ENCODE peak calls at places on chromosomes 4 and X, in nine cellular contexts. C is mesendoderm; U is heart left ventricle; T is suprapubic skin; J is HCT116; F is stomach; N is effector memory CD4-positive, alpha-beta T cell; P is heart right ventricle; R is lung. W is an unnamed sample. For H3K36me3, the result is how much of the 10 kb centered on the place peaks cover.

GRCh38 chr4:67332627-67333026 is 212.7 kb downstream of the CENPC start:
- DNase-seq in N (no peak), T (no peak), P (no peak), J (no peak), R (no peak), F (no peak), U (no peak), C (peak), W (no peak)

GRCh38 chr4:174138616-174139015 is 144.9 kb downstream of the FBXO8 start:
- DNase-seq in J (no peak), N (no peak), F (no peak), C (no peak), T (no peak), U (no peak), R (no peak), P (no peak), W (no peak)

GRCh38 chrX:139126493-139126892 is 404.0 kb upstream of the F9 start:
- DNase-seq in R (peak), F (peak), U (no peak), C (peak), T (no peak), N (no peak), P (no peak), J (no peak), W (no peak)

GRCh38 chr4:108592674-108592986 is 27.7 kb upstream of the RPL34 start:
- DNase-seq in U (no peak), N (no peak), J (no peak), T (no peak), C (peak), R (no peak), P (no peak), F (no peak), W (no peak)

GRCh38 chr4:111630705-111631104 is 514.5 kb upstream of the FAM241A start:
- DNase-seq in F (no peak), J (peak), U (no peak), T (no peak), P (no peak), C (peak), R (no peak), N (no peak), W (no peak)

GRCh38 chr4:151231915-151232595 is 44.9 kb upstream of the PRSS48 start:
- DNase-seq in F (no peak), T (no peak), U (no peak), R (no peak), J (no peak), P (no peak), N (no peak), C (no peak), W (no peak)

GRCh38 chr4:164807611-164808010 is 53.7 kb downstream of the SMIM31 start:
- DNase-seq in F (peak), U (no peak), J (no peak), N (no peak), C (peak), T (no peak), R (peak), P (no peak), W (no peak)

GRCh38 chr4:173703076-173703475 is 173.0 kb upstream of the HAND2 start:
- DNase-seq in R (no peak), T (no peak), C (no peak), N (no peak), U (no peak), J (no peak), P (no peak), F (no peak), W (no peak)

GRCh38 chr4:59583845-59584568 is 1616.1 kb upstream of the ADGRL3 start:
- DNase-seq in J (no peak), U (no peak), F (no peak), T (no peak), R (no peak), P (no peak), C (no peak), N (no peak), W (no peak)

GRCh38 chrX:64152857-64153256 is 52.7 kb downstream of the AMER1 start:
- DNase-seq in J (no peak), P (no peak), C (peak), T (no peak), R (no peak), U (no peak), N (no peak), F (peak), W (no peak)

GRCh38 chr4:8344387-8344786 is 74.8 kb downstream of the HTRA3 start:
- DNase-seq in N (no peak), P (no peak), U (no peak), R (no peak), F (peak), T (peak), C (no peak), J (no peak), W (no peak)

GRCh38 chr4:158783775-158784174 is 14.9 kb downstream of the FNIP2 start:
- DNase-seq in J (no peak), N (no peak), R (no peak), U (no peak), C (no peak), F (no peak), T (no peak), P (no peak), W (no peak)

GRCh38 chr4:52014903-52015302 is 5.3 kb downstream of the LRRC66 start:
- DNase-seq in U (no peak), C (no peak), N (no peak), J (no peak), P (no peak), F (no peak), T (no peak), R (no peak), W (no peak)

GRCh38 chr4:107183155-107183774 is 147.2 kb upstream of the DKK2 start:
- DNase-seq in N (no peak), J (peak), P (no peak), C (peak), U (peak), R (no peak), T (no peak), F (no peak), W (no peak)

GRCh38 chrX:110125435-110125834 is 122.5 kb downstream of the TMEM164 start:
- DNase-seq in C (peak), R (no peak), N (no peak), P (no peak), J (no peak), F (no peak), U (no peak), T (no peak), W (no peak)

GRCh38 chrX:53003111-53003510 is 44.8 kb upstream of the FAM156A start:
- DNase-seq in U (no peak), J (no peak), R (no peak), C (no peak), T (no peak), F (no peak), P (no peak), N (no peak), W (no peak)

GRCh38 chrX:103811858-103812257 is 20.2 kb downstream of the RAB9B start:
- DNase-seq in C (no peak), N (no peak), U (no peak), T (no peak), J (no peak), R (no peak), P (no peak), F (no peak), W (no peak)

GRCh38 chrX:97238632-97239031 is 354.9 kb downstream of the RPA4 start:
- DNase-seq in U (no peak), P (no peak), N (no peak), T (no peak), F (no peak), J (peak), R (no peak), C (peak), W (no peak)

GRCh38 chr4:73615613-73616012 is 4.6 kb downstream of the RASSF6 start:
- DNase-seq in N (no peak), F (no peak), C (peak), J (no peak), T (no peak), P (no peak), U (no peak), R (no peak), W (no peak)

GRCh38 chr4:1685604-1686150 is 1.6 kb upstream of the FAM53A start:
- DNase-seq in P (no peak), C (no peak), N (no peak), T (no peak), F (no peak), R (no peak), J (no peak), U (no peak), W (no peak)

GRCh38 chr4:11698846-11699590 is 270.3 kb upstream of the HS3ST1 start:
- DNase-seq in R (no peak), N (no peak), U (no peak), F (no peak), P (no peak), T (no peak), C (peak), J (peak), W (no peak)

GRCh38 chr4:664713-665231 is 9.3 kb downstream of the ATP5ME start:
- DNase-seq in C (no peak), F (no peak), P (peak), J (no peak), U (no peak), N (no peak), R (no peak), T (no peak), W (no peak)

GRCh38 chr4:95714571-95714970 is 125.3 kb upstream of the PDHA2 start:
- DNase-seq in N (no peak), U (no peak), F (no peak), P (no peak), C (no peak), T (no peak), R (no peak), J (no peak), W (no peak)

GRCh38 chr4:15182600-15183222 is 180.4 kb downstream of the CPEB2 start:
- DNase-seq in J (no peak), T (no peak), P (no peak), F (no peak), U (no peak), R (no peak), N (no peak), C (no peak), W (no peak)

GRCh38 chrX:9626379-9626778 is 139.3 kb downstream of the GPR143 start:
- DNase-seq in R (peak), T (no peak), U (no peak), J (no peak), F (no peak), P (no peak), C (no peak), N (no peak), W (no peak)

GRCh38 chrX:10237255-10237654 is 80.5 kb downstream of the CLCN4 start:
- DNase-seq in N (no peak), R (no peak), T (no peak), U (no peak), J (no peak), F (no peak), C (no peak), P (no peak), W (no peak)

GRCh38 chrX:368811-369562 is 17.7 kb downstream of the PPP2R3B start:
- DNase-seq in T (no peak), R (no peak), U (peak), C (no peak), J (no peak), N (no peak), P (no peak), F (no peak), W (no peak)

GRCh38 chrX:41027388-41027787 is 57.9 kb upstream of the USP9X start:
- DNase-seq in C (no peak), R (no peak), U (no peak), N (no peak), T (no peak), F (no peak), P (no peak), J (no peak), W (no peak)
- H3K27ac ChIP-seq in C (no peak), R (no peak), U (no peak), N (no peak), T (no peak), F (no peak), P (no peak), J (no peak), W (no peak)

GRCh38 chrX:153864561-153865320 is 21.2 kb downstream of the L1CAM start:
- DNase-seq in U (no peak), J (no peak), P (no peak), R (no peak), T (no peak), N (no peak), F (no peak), C (no peak), W (no peak)

GRCh38 chrX:153865321-153865580 is 20.7 kb downstream of the L1CAM start:
- DNase-seq in T (no peak), P (no peak), U (no peak), R (no peak), F (no peak), N (no peak), J (no peak), C (no peak), W (no peak)

GRCh38 chrX:153867139-153867538 is 18.8 kb downstream of the L1CAM start:
- DNase-seq in F (no peak), U (no peak), C (no peak), N (no peak), R (no peak), T (no peak), P (no peak), J (no peak), W (no peak)

GRCh38 chrX:153866302-153867019 is 19.5 kb downstream of the L1CAM start:
- DNase-seq in J (no peak), F (no peak), R (no peak), U (no peak), N (no peak), T (no peak), C (no peak), P (no peak), W (no peak)

GRCh38 chrX:153865685-153866084 is 20.3 kb downstream of the L1CAM start:
- DNase-seq in P (no peak), R (no peak), T (no peak), F (no peak), N (no peak), U (no peak), J (no peak), C (no peak), W (no peak)
- H3K36me3 ChIP-seq in P (under half), R (under half), T (under half), F (under half), N (under half), U (under half), J (under half), C (under half), W (under half)

GRCh38 chr4:87933337-87933736 is 42.2 kb upstream of the SPP1 start:
- DNase-seq in N (no peak), T (no peak), U (no peak), J (no peak), F (no peak), C (no peak), R (no peak), P (no peak), W (no peak)
- H3K27ac ChIP-seq in N (no peak), T (no peak), U (no peak), J (no peak), F (no peak), C (no peak), R (no peak), P (no peak), W (no peak)

DNA sequence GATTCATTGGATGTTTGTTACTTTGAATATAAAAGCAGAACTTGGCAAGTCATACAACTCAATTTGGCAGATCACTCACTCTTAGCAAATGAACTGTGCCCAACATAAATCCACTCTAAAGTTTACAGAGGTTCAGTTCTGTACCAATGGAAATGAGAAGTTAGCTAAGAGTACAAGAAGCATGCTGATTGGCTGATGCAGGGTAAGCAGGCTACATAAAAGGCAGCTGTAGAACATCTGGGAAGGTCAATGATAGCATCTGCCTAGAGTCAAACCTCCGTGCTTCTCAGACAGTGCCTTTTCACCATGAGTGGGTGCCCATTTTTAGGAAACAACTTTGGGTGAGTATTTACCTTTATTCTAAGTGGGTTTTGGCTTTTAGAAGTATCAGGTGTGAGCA is at the start of gene TDO2:
- DNase-seq in F (no peak), U (no peak), R (no peak), T (no peak), C (no peak), J (no peak), P (no peak), N (no peak), W (no peak)
- H3K36me3 ChIP-seq in F (under half), U (under half), R (under half), T (under half), C (under half), J (under half), P (under half), N (under half), W (under half)

DNA sequence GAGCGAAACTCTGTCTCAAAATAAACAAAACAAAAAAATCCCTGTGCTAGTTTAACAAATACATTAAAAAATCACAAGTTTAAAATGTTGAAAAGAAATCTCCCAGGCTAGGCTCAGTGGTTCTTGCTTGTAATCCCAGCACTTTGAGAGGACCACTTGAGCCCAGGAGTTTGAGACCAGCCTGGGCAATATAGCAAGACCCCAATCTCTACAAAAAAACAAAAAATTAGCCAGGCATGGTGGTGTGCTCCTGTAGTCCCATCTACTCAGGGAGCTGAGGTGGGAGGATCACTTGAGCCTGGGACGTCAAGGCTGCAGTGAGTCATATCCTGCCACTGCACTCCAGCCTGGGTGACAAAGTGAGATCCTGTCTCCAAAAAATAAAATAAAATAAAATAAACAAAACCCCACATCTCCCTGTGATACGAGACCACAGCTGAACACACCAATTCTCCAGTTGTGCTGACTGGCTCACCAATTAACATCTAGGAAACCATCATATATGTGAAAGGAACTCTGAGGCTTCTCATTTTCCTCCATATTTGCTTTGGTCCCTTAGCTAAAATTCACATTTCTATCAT is 7.3 kb downstream of the RPS4X start:
- DNase-seq in R (no peak), J (no peak), T (no peak), P (no peak), F (no peak), N (no peak), U (no peak), C (no peak), W (peak)
- H3K27ac ChIP-seq in R (peak), J (peak), T (no peak), P (no peak), F (no peak), N (no peak), U (peak), C (no peak), W (no peak)

GRCh38 chr4:184402740-184403383 is 71.5 kb downstream of the IRF2 start:
- DNase-seq in C (no peak), T (no peak), N (no peak), R (no peak), F (no peak), J (no peak), P (no peak), U (no peak), W (no peak)
- H3K36me3 ChIP-seq in C (under half), T (half or more), N (half or more), R (under half), F (half or more), J (under half), P (under half), U (under half), W (under half)

DNA sequence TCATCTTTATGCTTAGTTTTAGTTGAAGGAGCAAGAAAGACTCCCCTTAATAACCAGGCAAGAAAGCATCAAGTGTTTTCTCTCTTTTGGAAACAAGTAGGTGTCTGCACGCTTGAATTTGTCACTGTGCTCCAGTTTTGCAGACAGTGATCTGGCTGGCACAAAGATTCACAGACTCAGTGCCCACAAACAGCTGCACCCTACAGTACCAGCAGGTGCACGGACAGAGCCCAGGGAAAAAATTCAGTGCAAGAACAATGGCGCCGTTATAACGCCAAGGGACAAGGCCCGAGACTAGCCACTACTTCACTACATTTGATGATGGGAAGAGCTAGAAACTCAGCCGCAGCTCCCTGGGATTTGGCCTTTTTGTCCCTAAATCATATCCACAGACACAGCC is 56.0 kb downstream of the ZNF827 start:
- DNase-seq in F (no peak), U (no peak), R (no peak), C (no peak), J (no peak), N (no peak), T (no peak), P (no peak), W (no peak)
- H3K27ac ChIP-seq in F (peak), U (no peak), R (no peak), C (no peak), J (no peak), N (no peak), T (no peak), P (no peak), W (no peak)

GRCh38 chr4:40828661-40829060 is 78.9 kb downstream of the NSUN7 start:
- DNase-seq in C (no peak), P (no peak), R (no peak), F (no peak), U (no peak), J (no peak), N (no peak), T (peak), W (no peak)
- H3K36me3 ChIP-seq in C (under half), P (under half), R (under half), F (half or more), U (under half), J (under half), N (under half), T (half or more), W (under half)

DNA sequence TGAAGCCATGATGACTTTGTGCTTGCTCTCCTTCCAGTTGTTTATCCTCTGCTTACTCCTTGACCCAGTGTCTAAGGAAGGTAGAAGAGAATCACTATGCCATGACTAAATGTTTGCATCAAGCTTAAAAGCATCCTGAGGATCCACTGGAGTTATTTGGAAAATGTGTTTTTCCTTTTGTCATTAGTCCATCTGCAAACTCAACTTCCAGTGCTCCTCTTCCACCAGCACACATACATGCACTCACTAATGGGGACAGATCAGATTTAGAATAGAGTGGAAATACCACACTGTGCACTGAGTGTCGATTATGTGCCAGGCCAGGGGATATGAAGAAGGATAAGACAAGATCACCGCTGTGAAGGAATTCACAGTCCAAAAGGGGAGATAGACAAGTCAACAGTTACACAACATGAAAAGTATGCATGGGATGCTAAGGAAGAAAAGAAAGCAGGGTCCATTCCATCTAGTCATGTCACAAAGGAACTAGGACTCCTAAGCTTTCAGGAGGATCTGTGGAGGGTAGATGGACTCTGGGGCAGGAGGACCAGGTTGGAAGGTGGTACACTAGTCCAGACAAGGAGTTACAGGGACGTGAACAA is 1.9 kb downstream of the OCIAD2 start:
- DNase-seq in P (no peak), U (no peak), T (no peak), N (no peak), R (no peak), J (no peak), C (peak), F (no peak), W (no peak)
- H3K27ac ChIP-seq in P (no peak), U (no peak), T (no peak), N (no peak), R (no peak), J (no peak), C (no peak), F (no peak), W (no peak)

W was measured in CD8-positive, alpha-beta memory T cell.